ENCODE peak calls at places on chromosomes 16 and 17, in eight cellular contexts. W, R, J, D, I, C, G and K are unnamed samples.

GRCh38 chr17:49748791-49749190 is 15.1 kb downstream of the FAM117A start:
- DNase-seq in I (no peak), W (no peak), C (no peak), J (peak), D (no peak), R (no peak), G (no peak), K (no peak)

GRCh38 chr16:50839920-50840729 is 98.2 kb downstream of the CYLD start:
- DNase-seq in D (no peak), R (no peak), W (no peak), I (peak), G (no peak), C (no peak), J (no peak), K (no peak)

GRCh38 chr16:63337264-63337663 is 1301.0 kb upstream of the CDH8 start:
- DNase-seq in I (no peak), J (no peak), C (no peak), D (no peak), G (no peak), W (no peak), R (no peak), K (no peak)

GRCh38 chr17:46878055-46878454 is 26.7 kb downstream of the WNT9B start:
- DNase-seq in J (peak), W (no peak), C (no peak), G (no peak), I (no peak), R (no peak), D (no peak), K (no peak)

GRCh38 chr16:11572301-11572995 is 14.3 kb downstream of the LITAF start:
- DNase-seq in C (no peak), R (no peak), J (no peak), W (no peak), I (no peak), D (no peak), G (no peak), K (no peak)

GRCh38 chr17:60390881-60391418 is 983 bp downstream of the USP32 start:
- DNase-seq in R (peak), W (no peak), C (peak), J (peak), G (no peak), D (no peak), I (no peak), K (no peak)

GRCh38 chr16:1638757-1639156 is 26.6 kb downstream of the CRAMP1 start:
- DNase-seq in G (no peak), W (no peak), J (no peak), C (no peak), D (no peak), I (no peak), R (no peak), K (no peak)

GRCh38 chr17:65235284-65235683 is 98.1 kb downstream of the RGS9 start:
- DNase-seq in I (no peak), D (no peak), R (peak), J (no peak), C (no peak), W (no peak), G (no peak), K (no peak)

GRCh38 chr17:15307686-15308085 is 33.7 kb downstream of the TEKT3 start:
- DNase-seq in C (no peak), W (no peak), I (no peak), J (peak), D (no peak), R (no peak), G (no peak), K (no peak)

GRCh38 chr17:77466140-77466539 is 325.4 kb downstream of the SEC14L1 start:
- DNase-seq in C (no peak), I (peak), W (no peak), J (no peak), R (no peak), D (no peak), G (no peak), K (no peak)

GRCh38 chr17:7446669-7447068 is 1.8 kb downstream of the CHRNB1 start:
- DNase-seq in R (no peak), C (no peak), I (no peak), J (no peak), G (no peak), W (no peak), D (no peak), K (no peak)

GRCh38 chr16:89201467-89202377 is 1.4 kb upstream of the SLC22A31 start:
- DNase-seq in R (peak), C (peak), J (peak), W (no peak), I (peak), G (no peak), D (no peak), K (no peak)

GRCh38 chr16:56672761-56673536 is 3.3 kb downstream of the MT1H start:
- DNase-seq in C (peak), W (no peak), D (no peak), G (no peak), J (no peak), I (no peak), R (no peak), K (no peak)

GRCh38 chr17:320809-321385 is 31.7 kb downstream of the RPH3AL start:
- DNase-seq in G (no peak), J (no peak), C (no peak), I (peak), W (no peak), R (no peak), D (no peak), K (no peak)

GRCh38 chr17:50845260-50846147 is 10.1 kb downstream of the WFIKKN2 start:
- DNase-seq in I (no peak), G (peak), W (no peak), R (peak), J (no peak), D (no peak), C (no peak), K (no peak)

GRCh38 chr17:3474212-3474611 is 1.6 kb upstream of the ASPA start:
- DNase-seq in J (no peak), W (no peak), R (no peak), C (peak), G (peak), D (no peak), I (no peak), K (no peak)

GRCh38 chr17:50112694-50113093 is 17.3 kb downstream of the SAMD14 start:
- DNase-seq in G (no peak), C (no peak), D (no peak), R (no peak), J (no peak), I (no peak), W (no peak), K (no peak)

GRCh38 chr17:38751144-38751802 is 1.3 kb upstream of the PSMB3 start:
- DNase-seq in G (no peak), R (no peak), C (peak), D (no peak), I (no peak), J (peak), W (no peak), K (no peak)

GRCh38 chr17:81012574-81013447 is 21.2 kb downstream of the CHMP6 start:
- DNase-seq in D (no peak), C (no peak), W (no peak), G (no peak), R (no peak), I (no peak), J (no peak), K (no peak)

GRCh38 chr17:65064452-65065019 is 8.0 kb upstream of the GNA13 start:
- DNase-seq in D (no peak), R (peak), I (no peak), G (peak), W (no peak), C (no peak), J (no peak), K (no peak)

GRCh38 chr17:57645950-57646686 is 99.0 kb downstream of the CCDC182 start:
- DNase-seq in I (no peak), J (no peak), W (no peak), R (peak), G (no peak), C (no peak), D (no peak), K (no peak)

GRCh38 chr17:77527836-77528505 is 387.2 kb downstream of the SEC14L1 start:
- DNase-seq in W (no peak), C (peak), D (no peak), G (no peak), I (no peak), J (no peak), R (no peak), K (no peak)

GRCh38 chr17:5031365-5032082 is 3.7 kb downstream of the SLC52A1 start:
- DNase-seq in I (peak), R (peak), G (peak), C (peak), D (peak), W (peak), J (peak), K (no peak)

GRCh38 chr17:7292729-7293128 is 1.7 kb downstream of the YBX2 start:
- DNase-seq in C (no peak), R (no peak), W (no peak), J (peak), I (no peak), D (no peak), G (no peak), K (no peak)

GRCh38 chr17:231966-232807 is 50.7 kb upstream of the DOC2B start:
- DNase-seq in R (no peak), W (no peak), G (no peak), C (no peak), I (no peak), D (no peak), J (peak), K (no peak)

GRCh38 chr17:40290629-40291296 is 3.1 kb downstream of the CDC6 start:
- DNase-seq in C (peak), J (no peak), G (peak), R (peak), W (no peak), I (no peak), D (no peak), K (no peak)